ENCODE peak calls at places on chromosomes 16 and 17, in six cellular contexts. J, V, U, Q, W and P are unnamed samples.
A peak's percentile ranks its signal among the peaks of the same experiment; 100 is the strongest.

GRCh38 chr17:55743103-55743679 is 7.7 kb upstream of the PCTP start:
- ATAC-seq in W (peak; percentile 89), J (no peak), U (no peak), V (no peak), Q (peak; percentile 36), P (no peak)

GRCh38 chr17:83082435-83082834 is 3.0 kb downstream of the METRNL start:
- ATAC-seq in Q (no peak), J (no peak), W (no peak), V (no peak), U (no peak), P (no peak)

GRCh38 chr16:85303354-85303883 is 191.1 kb upstream of the CIBAR2 start:
- ATAC-seq in U (peak; percentile 33), Q (peak; percentile 54), V (peak; percentile 38), W (peak; percentile 74), J (peak; percentile 75), P (peak; percentile 31)

GRCh38 chr16:81521141-81521626 is 76.6 kb downstream of the CMIP start:
- ATAC-seq in W (no peak), Q (no peak), U (no peak), J (peak; percentile 73), V (no peak), P (no peak)

GRCh38 chr17:58808609-58809563 is 53.2 kb downstream of the PPM1E start:
- ATAC-seq in U (no peak), Q (peak; percentile 73), V (no peak), W (no peak), J (no peak), P (no peak)

GRCh38 chr17:5234645-5235576 is at the start of gene SCIMP:
- ATAC-seq in V (peak; percentile 41), W (no peak), Q (peak; percentile 7), J (peak; percentile 69), U (peak; percentile 82), P (peak; percentile 61)

GRCh38 chr16:11491524-11491923 is 95.2 kb downstream of the LITAF start:
- ATAC-seq in J (no peak), U (no peak), W (no peak), Q (no peak), V (peak; percentile 16), P (no peak)

GRCh38 chr17:8468109-8468508 is 32.4 kb downstream of the NDEL1 start:
- ATAC-seq in J (no peak), V (no peak), W (no peak), Q (no peak), U (peak; percentile 83), P (no peak)

GRCh38 chr17:14341866-14342265 is 41.0 kb downstream of the HS3ST3B1 start:
- ATAC-seq in W (no peak), U (no peak), J (no peak), V (no peak), Q (no peak), P (no peak)

GRCh38 chr17:31489295-31490018 is 98.0 kb downstream of the RAB11FIP4 start:
- ATAC-seq in J (no peak), Q (peak; percentile 52), W (peak; percentile 27), U (no peak), V (no peak), P (no peak)

GRCh38 chr16:4241601-4242270 is at the start of gene SRL:
- ATAC-seq in J (no peak), Q (no peak), W (no peak), V (no peak), U (no peak), P (no peak)

GRCh38 chr16:53821487-53821886 is 117.5 kb downstream of the FTO start:
- ATAC-seq in U (no peak), J (no peak), W (peak; percentile 46), V (peak; percentile 50), Q (no peak), P (no peak)

GRCh38 chr17:14123579-14124278 is 54.4 kb downstream of the COX10 start:
- ATAC-seq in U (no peak), Q (peak; percentile 67), W (no peak), J (no peak), V (no peak), P (no peak)

GRCh38 chr16:10878328-10878643 is 1.3 kb downstream of the CIITA start:
- ATAC-seq in W (no peak), Q (no peak), U (no peak), J (no peak), V (no peak), P (no peak)